ENCODE peak calls at places on chromosome 7, in nine cellular contexts. A, Y, W, C, N, X, S, L and F are unnamed samples.

GRCh38 chr7:68503400-68503799 is 1094.9 kb upstream of the AUTS2 start:
- DNase-seq in W (no peak), S (no peak), C (no peak), X (no peak), Y (no peak), N (no peak), L (no peak), A (no peak), F (no peak)

GRCh38 chr7:86653919-86654659 is 10.4 kb downstream of the GRM3 start:
- DNase-seq in Y (peak), C (peak), W (no peak), S (no peak), X (no peak), N (no peak), L (peak), A (no peak), F (peak)

GRCh38 chr7:131538791-131539179 is 17.6 kb downstream of the PODXL start:
- DNase-seq in W (no peak), X (peak), L (peak), Y (no peak), S (no peak), C (no peak), N (no peak), A (no peak), F (peak)

GRCh38 chr7:100396421-100396982 is 23.2 kb downstream of the PILRA start:
- DNase-seq in Y (no peak), S (no peak), W (peak), L (no peak), N (no peak), C (no peak), X (no peak), A (no peak), F (peak)

GRCh38 chr7:102106625-102107024 is 180.0 kb upstream of the SH2B2 start:
- DNase-seq in C (no peak), Y (no peak), N (no peak), L (peak), W (no peak), A (peak), S (no peak), X (no peak), F (no peak)

GRCh38 chr7:67608806-67609205 is 612.2 kb downstream of the TYW1 start:
- DNase-seq in S (no peak), C (no peak), Y (no peak), N (no peak), W (no peak), L (no peak), A (no peak), X (no peak), F (no peak)

GRCh38 chr7:103996639-103997038 is 7.2 kb upstream of the RELN start:
- DNase-seq in L (no peak), A (no peak), W (no peak), C (no peak), Y (no peak), X (no peak), S (no peak), N (no peak), F (no peak)

GRCh38 chr7:71385362-71385761 is 253.4 kb downstream of the GALNT17 start:
- DNase-seq in W (no peak), Y (peak), A (no peak), C (peak), N (no peak), L (no peak), X (no peak), S (no peak), F (no peak)

GRCh38 chr7:130867039-130867438 is 133.0 kb upstream of the KLF14 start:
- DNase-seq in S (no peak), N (no peak), Y (no peak), W (no peak), C (no peak), X (no peak), A (no peak), L (no peak), F (no peak)

GRCh38 chr7:85479918-85480658 is 293.2 kb upstream of the SEMA3D start:
- DNase-seq in C (no peak), L (peak), X (no peak), S (peak), A (no peak), W (no peak), N (peak), Y (no peak), F (no peak)

DNA sequence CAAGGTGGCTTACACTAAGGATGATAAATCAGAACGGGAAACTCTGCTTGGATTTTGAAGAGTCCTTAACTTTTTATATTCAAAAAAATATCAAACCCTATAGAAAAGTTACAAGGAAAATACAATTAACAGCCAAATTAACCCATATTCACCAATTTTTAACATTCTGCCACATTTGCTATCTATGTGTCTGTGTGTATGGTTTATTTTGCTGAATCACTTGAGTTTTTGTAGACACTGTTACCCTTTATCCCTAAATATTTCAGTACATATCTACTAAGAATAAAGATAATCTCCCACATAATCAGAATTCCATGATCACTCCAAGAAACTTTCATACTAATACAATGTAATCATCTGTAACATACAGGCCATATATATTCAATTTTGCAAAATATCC is 1.2 kb upstream of the SRPK2 start:
- DNase-seq in L (no peak), S (no peak), N (no peak), A (no peak), W (no peak), Y (no peak), C (no peak), X (no peak), F (no peak)
- H2AFZ ChIP-seq in L (no peak), S (no peak), N (no peak), A (no peak), W (no peak), Y (no peak), C (no peak), X (no peak), F (no peak)

GRCh38 chr7:2445898-2446555 is 30.2 kb downstream of the GRIFIN start:
- DNase-seq in C (no peak), S (no peak), W (no peak), Y (no peak), A (no peak), X (no peak), N (no peak), L (peak), F (no peak)
- H3K27ac ChIP-seq in C (no peak), S (no peak), W (no peak), Y (no peak), A (no peak), X (no peak), N (no peak), L (no peak), F (no peak)

GRCh38 chr7:30973292-30973691 is 9.5 kb downstream of the GHRHR start:
- DNase-seq in A (no peak), Y (no peak), C (no peak), S (no peak), L (no peak), X (no peak), N (no peak), W (no peak), F (no peak)

GRCh38 chr7:30976381-30976780 is 12.6 kb downstream of the GHRHR start:
- DNase-seq in C (no peak), L (no peak), A (no peak), Y (peak), X (no peak), S (no peak), W (no peak), N (no peak), F (no peak)

GRCh38 chr7:30973791-30974604 is 10.2 kb downstream of the GHRHR start:
- DNase-seq in Y (no peak), A (no peak), C (no peak), S (no peak), X (no peak), N (no peak), L (no peak), W (no peak), F (no peak)

GRCh38 chr7:30975257-30975899 is 11.6 kb downstream of the GHRHR start:
- DNase-seq in C (no peak), N (no peak), A (no peak), S (no peak), L (no peak), W (no peak), X (no peak), Y (no peak), F (peak)

DNA sequence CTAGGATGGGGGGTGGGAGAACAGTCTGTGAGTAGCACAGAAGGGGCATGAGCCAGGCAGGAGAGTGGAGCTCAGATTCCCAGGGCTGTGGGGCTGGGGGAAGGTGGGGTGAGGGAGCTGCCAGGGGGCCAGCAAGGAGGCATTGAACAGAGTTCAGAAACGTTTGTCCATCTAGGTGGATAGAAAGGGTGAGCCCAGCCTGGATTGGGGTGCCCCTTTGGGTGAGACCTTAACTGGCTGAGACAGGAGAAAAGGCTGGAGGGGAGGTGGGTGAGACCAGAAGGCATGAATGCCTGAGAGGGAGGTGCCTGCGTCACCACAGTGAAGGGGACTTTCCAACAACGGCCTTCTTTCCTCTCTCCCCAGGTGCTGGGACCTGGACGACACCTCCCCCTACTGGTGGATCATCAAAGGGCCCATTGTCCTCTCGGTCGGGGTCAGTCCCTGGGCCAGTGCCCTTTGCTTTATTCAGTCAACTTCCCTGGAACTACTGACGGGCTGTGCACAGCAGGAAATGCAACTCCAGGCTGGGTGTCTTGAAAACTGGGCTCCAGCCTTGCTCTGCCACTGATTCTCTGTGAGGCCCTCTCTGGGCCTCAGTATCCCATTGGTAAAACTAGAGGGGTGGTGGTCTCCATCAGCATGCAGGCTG is 11.0 kb downstream of the GHRHR start:
- DNase-seq in S (peak), W (peak), C (peak), L (peak), A (peak), X (peak), N (peak), Y (peak), F (peak)
- H2AFZ ChIP-seq in S (no peak), W (peak), C (peak), L (no peak), A (peak), X (no peak), N (peak), Y (no peak), F (no peak)

DNA sequence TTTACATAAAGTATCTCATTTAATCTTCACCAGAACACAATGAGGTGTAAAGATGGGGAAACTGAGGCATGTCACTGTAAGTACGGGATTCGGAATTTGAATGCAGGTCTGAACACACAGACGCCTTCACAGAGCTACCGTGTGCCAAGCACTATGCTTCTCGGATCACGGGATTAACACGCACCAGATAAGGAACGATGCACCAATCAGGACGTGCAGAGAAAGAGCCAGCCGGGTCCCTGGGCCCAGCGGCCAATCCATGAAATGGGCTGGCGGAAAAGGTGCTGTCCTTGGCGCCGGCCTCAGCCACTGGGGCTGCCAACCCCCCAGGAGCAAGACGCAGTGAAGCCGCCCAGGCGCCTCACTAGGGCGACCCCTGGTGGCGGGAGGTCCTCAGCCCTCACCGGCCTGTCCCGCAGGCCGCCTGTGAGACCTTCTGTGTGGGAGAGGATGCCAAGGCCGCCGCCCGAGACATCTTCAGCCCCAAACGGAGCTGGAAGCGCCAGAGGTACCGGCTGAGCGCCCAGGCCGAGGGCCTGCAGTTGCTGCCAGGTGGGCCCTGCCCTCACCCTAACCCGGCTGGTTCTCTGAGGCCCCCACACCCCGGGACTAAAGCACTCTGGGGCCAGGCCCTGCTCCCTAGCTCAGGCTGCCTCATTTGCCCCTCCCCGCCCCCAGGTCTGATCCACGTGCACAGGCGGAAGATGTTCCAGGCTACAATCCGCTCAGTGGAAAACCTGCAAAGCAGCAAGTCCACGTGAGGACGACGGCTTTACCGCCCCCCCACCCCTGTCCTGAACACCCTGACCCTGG is 15.6 kb downstream of the ATG9B start:
- DNase-seq in C (peak), Y (peak), S (peak), W (peak), X (peak), A (peak), L (peak), N (no peak), F (peak)
- H3K27ac ChIP-seq in C (no peak), Y (no peak), S (no peak), W (peak), X (no peak), A (no peak), L (no peak), N (no peak), F (peak)

DNA sequence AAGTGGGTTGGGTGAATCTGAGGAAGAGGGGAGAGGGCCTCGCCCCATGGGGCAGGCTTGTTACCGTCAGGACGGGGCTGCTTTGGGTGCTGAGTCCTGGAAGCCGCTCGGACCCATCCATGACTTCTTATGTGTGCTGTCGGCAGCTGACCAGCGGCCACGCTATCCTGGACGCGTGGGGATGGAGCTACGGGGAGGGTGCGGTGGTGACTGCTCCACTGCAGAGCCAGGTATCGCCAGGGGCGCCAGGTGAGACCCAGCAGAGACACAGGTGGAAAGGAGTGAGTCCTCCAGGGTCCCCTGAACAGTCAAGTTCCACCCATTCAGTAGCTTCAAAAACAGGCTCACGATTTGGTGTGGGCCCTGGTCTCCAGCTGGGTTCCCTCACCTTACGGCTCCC is 10.6 kb upstream of the FAM20C start:
- DNase-seq in A (no peak), L (no peak), W (no peak), S (no peak), Y (no peak), C (no peak), N (no peak), X (no peak), F (no peak)
- H2AFZ ChIP-seq in A (no peak), L (no peak), W (no peak), S (no peak), Y (no peak), C (no peak), N (no peak), X (no peak), F (no peak)

GRCh38 chr7:2080069-2080405 is 152.7 kb downstream of the MAD1L1 start:
- DNase-seq in X (no peak), L (no peak), C (no peak), W (no peak), Y (no peak), S (no peak), A (no peak), N (no peak), F (no peak)
- H3K27ac ChIP-seq in X (no peak), L (no peak), C (no peak), W (no peak), Y (no peak), S (no peak), A (no peak), N (no peak), F (no peak)

GRCh38 chr7:135757719-135758411 is 9.3 kb upstream of the FAM180A start:
- DNase-seq in L (peak), Y (no peak), C (no peak), N (peak), W (no peak), S (peak), X (no peak), A (no peak), F (no peak)

GRCh38 chr7:135758531-135758932 is 9.9 kb upstream of the FAM180A start:
- DNase-seq in A (no peak), X (no peak), L (peak), C (peak), Y (peak), W (no peak), S (peak), N (peak), F (no peak)

GRCh38 chr7:135756191-135756590 is 7.6 kb upstream of the FAM180A start:
- DNase-seq in X (no peak), L (no peak), W (no peak), C (no peak), S (no peak), A (no peak), Y (no peak), N (no peak), F (peak)

GRCh38 chr7:135761751-135762488 is 13.3 kb upstream of the FAM180A start:
- DNase-seq in N (peak), L (peak), Y (no peak), A (no peak), C (no peak), S (peak), W (no peak), X (no peak), F (no peak)

DNA sequence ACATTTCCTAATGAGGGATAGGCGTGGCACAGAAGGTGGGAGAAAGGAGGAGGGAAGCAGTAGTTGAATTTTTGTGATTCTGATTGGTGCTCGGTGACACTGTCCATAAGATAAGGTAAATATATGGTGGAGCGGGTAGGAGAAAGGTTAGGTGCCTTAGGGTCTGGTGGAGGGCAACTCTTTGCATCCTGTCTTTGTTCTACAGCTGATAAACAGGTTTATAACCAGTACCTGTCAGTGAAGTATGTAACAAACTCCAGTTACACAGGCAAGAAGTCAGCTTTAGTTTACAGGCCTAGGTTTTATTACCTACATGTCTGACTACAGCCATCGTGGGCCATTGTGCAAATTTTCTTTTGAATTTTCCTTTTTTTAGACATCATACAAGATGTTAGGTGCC is 10.9 kb upstream of the FAM180A start:
- DNase-seq in N (no peak), W (no peak), Y (no peak), L (no peak), X (peak), S (no peak), C (no peak), A (no peak), F (no peak)
- H2AFZ ChIP-seq in N (no peak), W (no peak), Y (no peak), L (no peak), X (no peak), S (no peak), C (peak), A (no peak), F (no peak)

DNA sequence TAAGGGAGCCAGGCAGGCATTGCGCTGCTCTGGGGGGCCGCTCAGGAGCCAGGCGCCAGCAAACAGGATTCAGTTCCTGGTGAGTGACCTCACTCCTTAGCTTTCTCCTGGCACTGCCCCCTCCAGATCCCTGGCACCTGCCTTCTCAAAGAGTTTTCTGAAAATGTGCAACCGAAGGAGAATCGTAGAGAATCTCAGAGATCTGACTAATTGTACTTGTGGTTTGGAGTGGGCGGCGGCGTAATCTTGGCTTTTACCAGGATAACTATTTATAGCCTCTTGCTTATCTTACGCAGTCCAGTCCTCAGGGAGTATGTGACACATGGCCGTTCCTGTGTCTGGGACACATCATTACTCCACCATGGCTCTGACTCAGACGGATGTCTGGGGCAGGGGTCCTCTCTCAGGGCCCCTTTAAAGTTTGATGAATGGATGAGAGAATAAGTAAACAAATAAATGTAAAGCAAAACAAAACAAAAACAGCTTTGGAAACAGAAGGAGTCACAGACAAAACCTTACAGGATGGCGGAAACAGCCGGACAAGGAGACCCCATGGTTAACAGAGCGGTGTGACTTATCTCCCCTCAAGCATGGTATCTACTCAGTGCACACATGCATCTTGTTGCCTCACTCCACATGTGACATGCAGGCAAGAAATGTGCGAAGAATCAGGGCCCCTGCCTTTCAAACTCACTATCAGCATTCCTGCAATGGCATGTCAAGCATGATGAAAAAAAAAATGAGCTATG is 99.7 kb downstream of the TNS3 start:
- DNase-seq in L (peak), S (peak), N (peak), W (peak), A (no peak), C (no peak), X (peak), Y (no peak), F (no peak)
- H3K27ac ChIP-seq in L (peak), S (peak), N (no peak), W (peak), A (no peak), C (no peak), X (peak), Y (no peak), F (no peak)